ENCODE peak calls at places on chromosomes 6 and 20, in seven cellular contexts. J is SK-N-SH, S is K562, W is GM12878, O is HCT116, A is HepG2, V is H1. F is an unnamed sample.

GRCh38 chr6:66985816-66986215 is 1278.8 kb upstream of the EYS start:
- DNase-seq in A (no peak), O (no peak), J (no peak), V (no peak), W (no peak), S (no peak), F (no peak)

GRCh38 chr6:98842489-98843180 is 8.3 kb downstream of the POU3F2 start:
- DNase-seq in S (no peak), O (no peak), J (no peak), V (no peak), W (no peak), A (no peak), F (no peak)

GRCh38 chr20:35902545-35902941 is 51.8 kb downstream of the SCAND1 start:
- DNase-seq in A (no peak), V (no peak), J (no peak), O (no peak), S (peak), W (no peak), F (no peak)

GRCh38 chr6:22236626-22237414 is 60.0 kb downstream of the PRL start:
- DNase-seq in S (no peak), J (no peak), V (no peak), A (no peak), W (no peak), O (no peak), F (no peak)

GRCh38 chr6:121984956-121985355 is 414.5 kb upstream of the HSF2 start:
- DNase-seq in W (no peak), O (no peak), A (no peak), V (no peak), J (no peak), S (no peak), F (no peak)

GRCh38 chr20:14142171-14142570 is 146.9 kb downstream of the MACROD2 start:
- DNase-seq in O (peak), A (peak), J (peak), V (peak), W (peak), S (no peak), F (peak)

GRCh38 chr6:99002826-99003225 is 55.1 kb upstream of the FBXL4 start:
- DNase-seq in J (peak), V (no peak), O (no peak), A (no peak), S (no peak), W (no peak), F (no peak)

GRCh38 chr6:35425284-35425683 is 26.9 kb upstream of the FANCE start:
- DNase-seq in V (no peak), W (no peak), A (no peak), S (no peak), J (no peak), O (no peak), F (no peak)

GRCh38 chr20:13232999-13233398 is 11.9 kb downstream of the ISM1 start:
- DNase-seq in O (no peak), S (no peak), A (no peak), V (no peak), W (no peak), J (no peak), F (no peak)

GRCh38 chr6:36829919-36830544 is 9.2 kb downstream of the CPNE5 start:
- DNase-seq in S (no peak), O (no peak), W (no peak), J (no peak), V (no peak), A (peak), F (no peak)

GRCh38 chr6:169701218-169701952 is 444 bp downstream of the WDR27 start:
- DNase-seq in A (no peak), J (peak), W (no peak), O (no peak), S (peak), V (no peak), F (no peak)

GRCh38 chr20:51541189-51542032 is 1.1 kb downstream of the NFATC2 start:
- DNase-seq in J (no peak), V (no peak), O (no peak), S (peak), A (peak), W (no peak), F (no peak)

GRCh38 chr20:19986419-19986818 is 30.7 kb upstream of the NAA20 start:
- DNase-seq in W (no peak), S (no peak), J (no peak), O (no peak), V (no peak), A (no peak), F (no peak)

GRCh38 chr20:51462566-51463276 is 79.8 kb downstream of the NFATC2 start:
- DNase-seq in O (no peak), S (no peak), A (no peak), V (no peak), J (peak), W (no peak), F (no peak)

GRCh38 chr6:108651287-108651686 is 90.6 kb downstream of the FOXO3 start:
- DNase-seq in J (no peak), O (no peak), V (no peak), W (no peak), S (no peak), A (no peak), F (no peak)

GRCh38 chr20:50277460-50278376 is 87.1 kb downstream of the CEBPB start:
- DNase-seq in A (no peak), J (no peak), V (no peak), O (no peak), W (no peak), S (no peak), F (no peak)

GRCh38 chr6:36204068-36204753 is 7.7 kb downstream of the BRPF3 start:
- DNase-seq in V (no peak), J (no peak), S (no peak), O (no peak), W (peak), A (no peak), F (no peak)

GRCh38 chr6:6657820-6658217 is 69.3 kb downstream of the LY86 start:
- DNase-seq in V (no peak), J (no peak), S (no peak), A (no peak), O (no peak), W (no peak), F (no peak)

GRCh38 chr6:142892254-142893021 is 52.5 kb downstream of the HIVEP2 start:
- DNase-seq in J (no peak), O (no peak), V (no peak), S (no peak), W (no peak), A (no peak), F (no peak)

GRCh38 chr20:46128310-46129151 is 10.4 kb downstream of the CD40 start:
- DNase-seq in J (peak), W (no peak), A (peak), O (no peak), S (peak), V (no peak), F (no peak)

GRCh38 chr20:51574248-51575033 is 31.9 kb upstream of the NFATC2 start:
- DNase-seq in J (no peak), S (no peak), V (no peak), O (no peak), A (no peak), W (no peak), F (no peak)

GRCh38 chr6:50145125-50145524 is 95.4 kb upstream of the DEFB112 start:
- DNase-seq in W (no peak), A (peak), J (peak), O (no peak), S (peak), V (no peak), F (no peak)

GRCh38 chr6:35443341-35444030 is 8.7 kb upstream of the FANCE start:
- DNase-seq in O (no peak), A (no peak), J (no peak), S (no peak), W (no peak), V (no peak), F (no peak)

GRCh38 chr6:122501475-122501874 is 29.9 kb upstream of the SERINC1 start:
- DNase-seq in O (no peak), J (no peak), A (no peak), W (no peak), S (no peak), V (no peak), F (no peak)

GRCh38 chr6:40417031-40417430 is 170.1 kb downstream of the LRFN2 start:
- DNase-seq in S (no peak), O (no peak), W (no peak), A (no peak), J (no peak), V (no peak), F (no peak)

GRCh38 chr6:166411721-166412151 is 29.0 kb upstream of the MPC1 start:
- DNase-seq in O (no peak), A (no peak), S (no peak), V (no peak), J (no peak), W (no peak), F (no peak)

GRCh38 chr6:85568411-85568810 is 25.2 kb downstream of the SNX14 start:
- DNase-seq in A (no peak), J (no peak), W (no peak), S (no peak), O (no peak), V (no peak), F (no peak)

GRCh38 chr20:46651091-46651962 is at the start of gene SLC13A3:
- DNase-seq in J (peak), V (no peak), A (peak), O (no peak), S (no peak), W (no peak), F (no peak)

GRCh38 chr6:118679293-118679692 is 27.9 kb upstream of the CEP85L start:
- DNase-seq in J (no peak), O (no peak), S (no peak), W (no peak), V (no peak), A (no peak), F (no peak)

GRCh38 chr6:11830105-11830504 is 51.5 kb upstream of the ADTRP start:
- DNase-seq in A (no peak), J (no peak), O (no peak), S (peak), V (no peak), W (no peak), F (no peak)

GRCh38 chr6:126267621-126268020 is 72.3 kb upstream of the CENPW start:
- DNase-seq in W (no peak), V (no peak), J (no peak), O (no peak), A (no peak), S (no peak), F (no peak)

GRCh38 chr6:251920-252319 is 40.4 kb upstream of the DUSP22 start:
- DNase-seq in J (no peak), W (peak), O (no peak), V (no peak), S (no peak), A (no peak), F (no peak)

GRCh38 chr6:28544211-28544610 is 18.5 kb downstream of the GPX5 start:
- DNase-seq in W (no peak), S (peak), V (no peak), J (no peak), O (no peak), A (no peak), F (no peak)

DNA sequence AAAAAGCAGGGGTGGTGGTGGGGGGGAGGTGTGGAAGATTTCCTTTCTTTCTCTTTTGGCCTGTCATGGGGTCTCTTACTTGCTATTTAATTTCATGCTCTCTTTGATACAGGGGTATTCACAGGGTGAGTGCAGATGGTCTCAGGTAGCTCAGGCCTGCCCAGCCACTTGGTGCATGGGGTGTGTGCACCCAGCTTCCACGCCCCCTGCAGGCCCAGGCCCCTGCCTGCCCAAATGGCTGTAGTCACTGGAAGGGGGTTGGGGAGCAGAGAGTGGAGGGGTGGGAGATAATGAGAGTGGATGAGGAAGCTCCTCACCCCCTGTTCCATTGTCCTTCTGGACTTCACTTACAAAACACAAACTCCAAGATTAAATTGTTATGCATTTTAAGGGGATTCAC is 133.6 kb upstream of the SGK1 start:
- DNase-seq in J (no peak), O (no peak), A (no peak), V (no peak), W (no peak), S (peak), F (no peak)
- TF ChIP-seq CTCF in J (no peak), O (no peak), A (peak), V (peak), W (peak), S (peak), F (no peak)

DNA sequence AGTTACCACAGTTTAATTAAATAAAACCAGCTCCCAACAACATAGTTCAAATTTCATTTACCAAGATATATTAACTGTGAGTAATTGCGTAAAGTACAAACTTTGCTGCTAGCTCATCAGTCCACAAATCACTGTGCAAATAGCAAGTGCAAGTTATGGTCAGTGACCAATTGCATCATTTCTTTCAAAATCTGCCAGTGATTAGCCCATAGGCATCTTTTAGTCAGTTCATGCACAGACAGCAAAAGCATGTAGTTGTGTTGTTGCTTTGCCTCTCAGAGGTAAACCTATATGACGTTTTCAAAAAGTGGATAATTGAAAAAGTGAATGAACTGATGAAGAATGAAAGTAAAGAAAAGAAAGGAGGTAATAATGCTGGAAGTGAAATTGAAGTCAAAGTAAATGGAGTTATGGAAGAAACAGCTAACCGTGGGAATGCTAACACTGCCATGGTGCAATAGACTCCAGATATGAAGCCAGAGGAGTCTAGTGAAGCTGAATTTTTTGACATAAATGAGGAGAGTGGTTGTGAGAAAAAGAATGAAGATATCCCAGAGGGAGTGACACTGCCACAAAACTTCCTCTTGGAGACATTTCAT is 36.5 kb downstream of the ENPP1 start:
- DNase-seq in J (no peak), S (no peak), W (no peak), O (no peak), A (peak), V (no peak), F (peak)
- TF ChIP-seq SIN3A in J (no peak), S (no peak), W (no peak), O (no peak), A (peak), V (no peak), F (no peak)

GRCh38 chr6:33414592-33415271 is 3.2 kb downstream of the CUTA start:
- DNase-seq in J (peak), V (no peak), W (no peak), A (no peak), S (peak), O (no peak), F (no peak)
- TF ChIP-seq CTCF in J (peak), V (peak), W (peak), A (peak), S (peak), O (no peak), F (peak)

GRCh38 chr6:106757267-106757666 is 127.9 kb downstream of the QRSL1 start:
- DNase-seq in S (peak), J (no peak), W (no peak), O (no peak), V (no peak), A (peak), F (no peak)
- TF ChIP-seq SIN3A in S (no peak), J (no peak), W (no peak), O (no peak), V (no peak), A (no peak), F (no peak)

DNA sequence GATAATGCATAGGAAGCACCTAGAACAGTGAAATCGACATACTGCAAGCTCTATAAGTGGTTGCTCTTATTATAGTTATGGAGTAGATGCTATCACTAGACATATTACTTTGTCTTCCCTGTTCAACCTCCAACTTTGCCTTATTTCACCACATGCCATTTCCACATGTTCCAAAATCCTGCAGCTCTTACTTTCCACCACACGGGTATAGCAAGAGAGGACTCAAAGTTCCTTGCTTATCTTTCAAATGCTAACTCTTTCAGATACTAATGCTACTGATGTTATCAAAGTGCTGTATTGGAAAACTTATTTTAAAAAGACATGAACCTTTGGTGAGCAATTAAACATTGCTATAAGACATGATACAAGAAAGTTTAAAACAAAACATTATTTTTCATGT is 1130.1 kb downstream of the HACE1 start:
- DNase-seq in S (no peak), J (no peak), W (no peak), A (no peak), V (no peak), O (no peak), F (no peak)
- TF ChIP-seq CTCF in S (no peak), J (no peak), W (no peak), A (no peak), V (no peak), O (no peak), F (no peak)

GRCh38 chr6:33610057-33610456 is 11.1 kb upstream of the ITPR3 start:
- DNase-seq in V (no peak), J (no peak), A (no peak), W (no peak), O (no peak), S (no peak), F (no peak)
- TF ChIP-seq SIN3A in V (no peak), J (no peak), A (no peak), W (no peak), O (no peak), S (no peak), F (no peak)

GRCh38 chr6:89818977-89819335 is 638 bp downstream of the MDN1 start:
- DNase-seq in S (peak), V (no peak), O (no peak), A (peak), J (no peak), W (no peak), F (no peak)
- TF ChIP-seq CTCF in S (no peak), V (no peak), O (no peak), A (no peak), J (no peak), W (no peak), F (no peak)

F was measured in Panc1.